ENCODE peak calls at places on chromosomes 16 and 17, in nine cellular contexts. One of them, this sample, is unnamed. For H3K4me1, the result is how much of the 10 kb centered on the place peaks cover.

GRCh38 chr17:81037026-81037782 is 2.3 kb downstream of the BAIAP2 start:
- DNase-seq in psoas muscle: peak
- DNase-seq in esophagus squamous epithelium: no peak
- DNase-seq in osteoblast: peak
- DNase-seq in endothelial cell of umbilical vein: no peak
- DNase-seq in CD8-positive, alpha-beta memory T cell: no peak
- DNase-seq in Peyer's patch: no peak
- DNase-seq in ascending aorta: no peak
- DNase-seq in fibroblast of lung: no peak
- DNase-seq in this sample: peak

GRCh38 chr17:81931557-81932332 is 4.2 kb upstream of the MAFG start:
- DNase-seq in esophagus squamous epithelium: no peak
- DNase-seq in fibroblast of lung: no peak
- DNase-seq in CD8-positive, alpha-beta memory T cell: no peak
- DNase-seq in osteoblast: peak
- DNase-seq in endothelial cell of umbilical vein: no peak
- DNase-seq in ascending aorta: no peak
- DNase-seq in psoas muscle: no peak
- DNase-seq in Peyer's patch: no peak
- DNase-seq in this sample: no peak

GRCh38 chr17:30323895-30324319 is 9.9 kb downstream of the TMIGD1 start:
- DNase-seq in CD8-positive, alpha-beta memory T cell: peak
- DNase-seq in osteoblast: no peak
- DNase-seq in ascending aorta: no peak
- DNase-seq in fibroblast of lung: peak
- DNase-seq in esophagus squamous epithelium: no peak
- DNase-seq in Peyer's patch: peak
- DNase-seq in psoas muscle: no peak
- DNase-seq in endothelial cell of umbilical vein: peak
- DNase-seq in this sample: peak

GRCh38 chr16:58280846-58281301 is 14.0 kb downstream of the PRSS54 start:
- DNase-seq in fibroblast of lung: no peak
- DNase-seq in endothelial cell of umbilical vein: no peak
- DNase-seq in CD8-positive, alpha-beta memory T cell: no peak
- DNase-seq in psoas muscle: no peak
- DNase-seq in esophagus squamous epithelium: no peak
- DNase-seq in osteoblast: peak
- DNase-seq in ascending aorta: no peak
- DNase-seq in Peyer's patch: no peak
- DNase-seq in this sample: no peak

GRCh38 chr17:55520402-55520801 is 9.2 kb upstream of the SMIM36 start:
- DNase-seq in CD8-positive, alpha-beta memory T cell: no peak
- DNase-seq in ascending aorta: no peak
- DNase-seq in psoas muscle: no peak
- DNase-seq in Peyer's patch: no peak
- DNase-seq in fibroblast of lung: no peak
- DNase-seq in endothelial cell of umbilical vein: no peak
- DNase-seq in osteoblast: no peak
- DNase-seq in esophagus squamous epithelium: no peak
- DNase-seq in this sample: no peak

GRCh38 chr16:85334718-85335583 is 222.7 kb upstream of the CIBAR2 start:
- DNase-seq in osteoblast: peak
- DNase-seq in esophagus squamous epithelium: no peak
- DNase-seq in psoas muscle: no peak
- DNase-seq in fibroblast of lung: no peak
- DNase-seq in CD8-positive, alpha-beta memory T cell: no peak
- DNase-seq in Peyer's patch: peak
- DNase-seq in endothelial cell of umbilical vein: peak
- DNase-seq in ascending aorta: no peak
- DNase-seq in this sample: no peak

GRCh38 chr17:40068917-40069750 is 6.4 kb downstream of the THRA start:
- DNase-seq in fibroblast of lung: peak
- DNase-seq in ascending aorta: peak
- DNase-seq in CD8-positive, alpha-beta memory T cell: peak
- DNase-seq in Peyer's patch: peak
- DNase-seq in osteoblast: peak
- DNase-seq in endothelial cell of umbilical vein: peak
- DNase-seq in psoas muscle: peak
- DNase-seq in esophagus squamous epithelium: no peak
- DNase-seq in this sample: peak

GRCh38 chr17:59154721-59155438 is at the start of gene SKA2:
- DNase-seq in esophagus squamous epithelium: peak
- DNase-seq in osteoblast: peak
- DNase-seq in endothelial cell of umbilical vein: no peak
- DNase-seq in Peyer's patch: peak
- DNase-seq in psoas muscle: peak
- DNase-seq in CD8-positive, alpha-beta memory T cell: peak
- DNase-seq in fibroblast of lung: no peak
- DNase-seq in ascending aorta: peak
- DNase-seq in this sample: peak

GRCh38 chr16:54931041-54931756 is 534 bp downstream of the IRX5 start:
- DNase-seq in endothelial cell of umbilical vein: peak
- DNase-seq in psoas muscle: peak
- DNase-seq in CD8-positive, alpha-beta memory T cell: no peak
- DNase-seq in fibroblast of lung: no peak
- DNase-seq in Peyer's patch: no peak
- DNase-seq in esophagus squamous epithelium: no peak
- DNase-seq in ascending aorta: no peak
- DNase-seq in osteoblast: peak
- DNase-seq in this sample: no peak

DNA sequence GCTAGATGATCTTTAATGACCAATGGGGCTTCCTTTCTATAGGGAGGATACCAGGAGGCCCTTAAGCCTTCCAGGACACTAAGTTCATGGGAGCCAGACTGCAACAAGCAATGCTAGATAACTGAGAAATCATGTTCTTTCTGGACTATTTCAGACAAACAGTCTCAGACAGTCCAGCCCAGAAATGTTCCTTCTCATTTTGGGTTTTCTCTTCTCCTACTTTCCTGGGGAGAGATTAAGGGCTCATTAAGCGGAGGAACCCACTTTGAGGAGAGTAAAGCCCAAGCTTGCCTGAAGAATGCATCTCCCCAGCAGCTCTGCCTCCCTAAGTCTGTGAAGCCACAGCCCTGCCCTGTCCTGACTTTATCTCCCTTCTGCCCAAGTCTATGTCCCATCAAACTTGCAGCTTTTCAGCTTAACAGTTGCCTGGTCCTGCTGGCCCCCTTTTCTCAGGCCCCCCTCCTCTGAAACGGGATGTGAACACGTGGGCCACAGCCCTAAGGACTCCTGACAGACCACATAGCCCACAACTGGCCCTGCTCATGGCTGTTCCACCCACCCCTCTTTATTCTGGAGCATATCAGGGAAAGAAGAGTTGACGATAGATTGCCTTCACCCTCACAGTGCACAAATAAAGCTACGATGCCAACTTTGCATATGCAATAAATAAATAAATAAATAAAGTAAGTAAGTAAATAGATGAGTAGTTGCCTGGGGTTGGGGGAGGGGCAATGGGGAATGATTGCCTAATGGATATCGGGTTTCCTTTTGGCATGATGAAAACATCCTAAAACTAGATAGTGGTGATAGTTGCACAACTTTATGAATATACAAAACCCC is 111.0 kb downstream of the N4BP1 start:
- DNase-seq in psoas muscle: no peak
- DNase-seq in CD8-positive, alpha-beta memory T cell: no peak
- DNase-seq in esophagus squamous epithelium: no peak
- DNase-seq in fibroblast of lung: peak
- DNase-seq in ascending aorta: no peak
- DNase-seq in osteoblast: peak
- DNase-seq in Peyer's patch: peak
- DNase-seq in endothelial cell of umbilical vein: peak
- DNase-seq in this sample: peak
- H3K27ac ChIP-seq in psoas muscle: no peak
- H3K27ac ChIP-seq in CD8-positive, alpha-beta memory T cell: no peak
- H3K27ac ChIP-seq in esophagus squamous epithelium: peak
- H3K27ac ChIP-seq in fibroblast of lung: no peak
- H3K27ac ChIP-seq in ascending aorta: peak
- H3K27ac ChIP-seq in osteoblast: no peak
- H3K27ac ChIP-seq in Peyer's patch: peak
- H3K27ac ChIP-seq in endothelial cell of umbilical vein: no peak
- H3K27ac ChIP-seq in this sample: peak

GRCh38 chr17:57870283-57870635 is 20.4 kb upstream of the MRPS23 start:
- DNase-seq in fibroblast of lung: no peak
- DNase-seq in ascending aorta: no peak
- DNase-seq in psoas muscle: no peak
- DNase-seq in endothelial cell of umbilical vein: no peak
- DNase-seq in CD8-positive, alpha-beta memory T cell: no peak
- DNase-seq in esophagus squamous epithelium: no peak
- DNase-seq in Peyer's patch: no peak
- DNase-seq in osteoblast: peak
- DNase-seq in this sample: no peak

GRCh38 chr17:57867126-57867525 is 17.3 kb upstream of the MRPS23 start:
- DNase-seq in ascending aorta: no peak
- DNase-seq in endothelial cell of umbilical vein: no peak
- DNase-seq in osteoblast: no peak
- DNase-seq in esophagus squamous epithelium: no peak
- DNase-seq in psoas muscle: no peak
- DNase-seq in Peyer's patch: no peak
- DNase-seq in CD8-positive, alpha-beta memory T cell: no peak
- DNase-seq in fibroblast of lung: no peak
- DNase-seq in this sample: no peak

GRCh38 chr17:57869599-57870282 is 19.9 kb upstream of the MRPS23 start:
- DNase-seq in fibroblast of lung: peak
- DNase-seq in osteoblast: peak
- DNase-seq in ascending aorta: no peak
- DNase-seq in endothelial cell of umbilical vein: no peak
- DNase-seq in CD8-positive, alpha-beta memory T cell: no peak
- DNase-seq in esophagus squamous epithelium: no peak
- DNase-seq in psoas muscle: peak
- DNase-seq in Peyer's patch: no peak
- DNase-seq in this sample: no peak

GRCh38 chr17:57868007-57868774 is 18.3 kb upstream of the MRPS23 start:
- DNase-seq in osteoblast: peak
- DNase-seq in Peyer's patch: peak
- DNase-seq in ascending aorta: peak
- DNase-seq in endothelial cell of umbilical vein: peak
- DNase-seq in psoas muscle: peak
- DNase-seq in fibroblast of lung: peak
- DNase-seq in esophagus squamous epithelium: peak
- DNase-seq in CD8-positive, alpha-beta memory T cell: no peak
- DNase-seq in this sample: no peak

DNA sequence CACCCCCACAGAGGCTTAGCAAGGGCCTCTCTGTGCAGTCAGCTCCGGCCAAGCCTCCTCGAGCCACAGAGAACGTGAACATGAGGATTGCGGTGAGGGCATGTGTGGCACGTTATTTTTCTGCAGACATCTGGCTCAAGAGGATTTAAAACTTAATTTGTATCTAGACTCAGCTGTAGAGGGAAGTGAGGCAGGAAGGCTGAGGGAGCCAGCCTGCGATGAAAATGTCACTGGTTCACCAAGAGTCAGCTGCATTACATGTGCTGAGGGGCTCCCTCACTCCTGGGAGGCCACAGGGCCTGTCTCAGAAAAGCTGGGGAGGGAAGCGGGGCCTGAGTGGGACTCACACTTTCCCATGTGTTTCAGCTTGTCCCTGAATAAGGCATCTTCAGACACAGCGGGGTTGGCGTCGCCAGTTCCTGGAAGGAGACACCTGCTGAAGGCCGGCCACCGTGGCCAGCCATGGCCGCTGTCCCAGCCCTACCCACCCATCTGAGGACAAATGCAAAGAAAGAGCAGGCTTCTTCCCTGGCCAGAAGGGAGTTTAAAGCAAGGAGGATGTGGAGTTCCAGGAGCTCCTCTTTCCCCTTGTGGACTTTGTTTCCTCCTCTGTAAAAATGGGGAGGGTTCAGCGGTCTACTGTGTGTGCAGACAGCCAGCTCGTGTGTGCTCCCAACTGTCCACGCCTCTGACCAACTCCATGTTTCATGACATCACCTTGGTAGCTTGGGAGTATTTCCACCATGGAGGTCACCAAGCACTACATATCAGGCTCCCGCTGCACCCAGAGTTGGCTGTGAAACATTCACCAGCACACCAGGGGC is 19.1 kb upstream of the MRPS23 start:
- DNase-seq in endothelial cell of umbilical vein: no peak
- DNase-seq in fibroblast of lung: no peak
- DNase-seq in psoas muscle: peak
- DNase-seq in esophagus squamous epithelium: no peak
- DNase-seq in osteoblast: peak
- DNase-seq in ascending aorta: no peak
- DNase-seq in Peyer's patch: no peak
- DNase-seq in CD8-positive, alpha-beta memory T cell: no peak
- DNase-seq in this sample: no peak
- H3K4me1 ChIP-seq in endothelial cell of umbilical vein: under half
- H3K4me1 ChIP-seq in fibroblast of lung: under half
- H3K4me1 ChIP-seq in psoas muscle: half or more
- H3K4me1 ChIP-seq in esophagus squamous epithelium: under half
- H3K4me1 ChIP-seq in osteoblast: under half
- H3K4me1 ChIP-seq in ascending aorta: under half
- H3K4me1 ChIP-seq in Peyer's patch: under half
- H3K4me1 ChIP-seq in CD8-positive, alpha-beta memory T cell: under half
- H3K4me1 ChIP-seq in this sample: under half

GRCh38 chr17:77690271-77691161 is 268.0 kb upstream of the TNRC6C start:
- DNase-seq in psoas muscle: peak
- DNase-seq in CD8-positive, alpha-beta memory T cell: peak
- DNase-seq in Peyer's patch: peak
- DNase-seq in fibroblast of lung: no peak
- DNase-seq in ascending aorta: no peak
- DNase-seq in osteoblast: peak
- DNase-seq in esophagus squamous epithelium: no peak
- DNase-seq in endothelial cell of umbilical vein: no peak
- DNase-seq in this sample: no peak
- H3K4me3 ChIP-seq in psoas muscle: peak
- H3K4me3 ChIP-seq in CD8-positive, alpha-beta memory T cell: peak
- H3K4me3 ChIP-seq in Peyer's patch: peak
- H3K4me3 ChIP-seq in fibroblast of lung: no peak
- H3K4me3 ChIP-seq in ascending aorta: peak
- H3K4me3 ChIP-seq in osteoblast: peak
- H3K4me3 ChIP-seq in esophagus squamous epithelium: peak
- H3K4me3 ChIP-seq in endothelial cell of umbilical vein: no peak
- H3K4me3 ChIP-seq in this sample: no peak

GRCh38 chr17:47810901-47811635 is 10.5 kb downstream of the OSBPL7 start:
- DNase-seq in Peyer's patch: peak
- DNase-seq in CD8-positive, alpha-beta memory T cell: peak
- DNase-seq in psoas muscle: no peak
- DNase-seq in endothelial cell of umbilical vein: no peak
- DNase-seq in esophagus squamous epithelium: no peak
- DNase-seq in osteoblast: no peak
- DNase-seq in fibroblast of lung: no peak
- DNase-seq in ascending aorta: no peak
- DNase-seq in this sample: peak

GRCh38 chr17:47812146-47812920 is 9.3 kb downstream of the OSBPL7 start:
- DNase-seq in CD8-positive, alpha-beta memory T cell: peak
- DNase-seq in fibroblast of lung: no peak
- DNase-seq in endothelial cell of umbilical vein: no peak
- DNase-seq in psoas muscle: no peak
- DNase-seq in ascending aorta: no peak
- DNase-seq in osteoblast: no peak
- DNase-seq in esophagus squamous epithelium: no peak
- DNase-seq in Peyer's patch: no peak
- DNase-seq in this sample: no peak

GRCh38 chr17:47811709-47812108 is 9.9 kb downstream of the OSBPL7 start:
- DNase-seq in esophagus squamous epithelium: no peak
- DNase-seq in fibroblast of lung: no peak
- DNase-seq in ascending aorta: no peak
- DNase-seq in osteoblast: no peak
- DNase-seq in endothelial cell of umbilical vein: no peak
- DNase-seq in psoas muscle: no peak
- DNase-seq in Peyer's patch: peak
- DNase-seq in CD8-positive, alpha-beta memory T cell: no peak
- DNase-seq in this sample: no peak

GRCh38 chr17:47808830-47809480 is 12.6 kb downstream of the OSBPL7 start:
- DNase-seq in osteoblast: peak
- DNase-seq in endothelial cell of umbilical vein: no peak
- DNase-seq in Peyer's patch: peak
- DNase-seq in esophagus squamous epithelium: no peak
- DNase-seq in ascending aorta: no peak
- DNase-seq in psoas muscle: no peak
- DNase-seq in fibroblast of lung: no peak
- DNase-seq in CD8-positive, alpha-beta memory T cell: no peak
- DNase-seq in this sample: no peak

GRCh38 chr17:47810200-47810821 is 11.3 kb downstream of the OSBPL7 start:
- DNase-seq in ascending aorta: no peak
- DNase-seq in endothelial cell of umbilical vein: peak
- DNase-seq in psoas muscle: no peak
- DNase-seq in Peyer's patch: peak
- DNase-seq in CD8-positive, alpha-beta memory T cell: peak
- DNase-seq in osteoblast: peak
- DNase-seq in esophagus squamous epithelium: no peak
- DNase-seq in fibroblast of lung: peak
- DNase-seq in this sample: peak
- H3K27ac ChIP-seq in ascending aorta: peak
- H3K27ac ChIP-seq in endothelial cell of umbilical vein: peak
- H3K27ac ChIP-seq in psoas muscle: peak
- H3K27ac ChIP-seq in Peyer's patch: no peak
- H3K27ac ChIP-seq in CD8-positive, alpha-beta memory T cell: peak
- H3K27ac ChIP-seq in osteoblast: peak
- H3K27ac ChIP-seq in esophagus squamous epithelium: peak
- H3K27ac ChIP-seq in fibroblast of lung: no peak
- H3K27ac ChIP-seq in this sample: peak